ENCODE peak calls at places on chromosomes 1 and 21, in four cellular contexts. U is D341Med, J is GF-D8, Y is left ventricle myocardium inferior. Z is an unnamed sample.

GRCh38 chr1:161092621-161093028 is 3.3 kb upstream of the NECTIN4 start:
- DNase-seq in U (no peak), J (no peak), Y (no peak), Z (no peak)

GRCh38 chr1:98323396-98323795 is 338.1 kb upstream of the SNX7 start:
- DNase-seq in U (no peak), J (peak), Y (no peak), Z (peak)

GRCh38 chr1:15994590-15995351 is 9.3 kb upstream of the SRARP start:
- DNase-seq in U (peak), J (no peak), Y (peak), Z (peak)

GRCh38 chr21:35035581-35035980 is 13.5 kb downstream of the RUNX1 start:
- DNase-seq in U (no peak), J (no peak), Y (no peak), Z (no peak)

GRCh38 chr1:192974701-192975100 is 84.5 kb downstream of the UCHL5 start:
- DNase-seq in U (no peak), J (no peak), Y (no peak), Z (no peak)

GRCh38 chr1:163730366-163730765 is 408.6 kb downstream of the NUF2 start:
- DNase-seq in U (no peak), J (no peak), Y (no peak), Z (no peak)

GRCh38 chr1:29900086-29900485 is 663.8 kb downstream of the PTPRU start:
- DNase-seq in U (no peak), J (no peak), Y (no peak), Z (no peak)

GRCh38 chr1:109020693-109021092 is 21.2 kb downstream of the WDR47 start:
- DNase-seq in U (no peak), J (no peak), Y (no peak), Z (no peak)

GRCh38 chr1:205582471-205583291 is 49.1 kb downstream of the ELK4 start:
- DNase-seq in U (no peak), J (no peak), Y (no peak), Z (no peak)

GRCh38 chr1:111236379-111236778 is 8.9 kb downstream of the CHI3L2 start:
- DNase-seq in U (no peak), J (no peak), Y (no peak), Z (no peak)